ENCODE peak calls at places on chromosomes 4 and X, in five cellular contexts. K is GM04504, D is Right ventricle myocardium superior, I is AG08396, W is T-helper 17 cell. T is an unnamed sample.
A peak's percentile ranks its signal among the peaks of the same experiment; 100 is the strongest.

GRCh38 chr4:62490635-62491034 is 1290.5 kb downstream of the ADGRL3 start:
- DNase-seq in K (no peak), D (no peak), I (no peak), W (no peak), T (peak; percentile 3)

GRCh38 chr4:75248770-75249467 is 265.3 kb downstream of the RCHY1 start:
- DNase-seq in K (no peak), D (no peak), I (no peak), W (no peak), T (no peak)

GRCh38 chr4:67743194-67743593 is 11.0 kb downstream of the GNRHR start:
- DNase-seq in K (no peak), D (no peak), I (no peak), W (no peak), T (no peak)

GRCh38 chrX:11628399-11628798 is 37.3 kb downstream of the ARHGAP6 start:
- DNase-seq in K (no peak), D (no peak), I (no peak), W (no peak), T (no peak)

GRCh38 chr4:1851575-1852415 is 4.2 kb downstream of the LETM1 start:
- DNase-seq in K (no peak), D (peak; percentile 76), I (no peak), W (no peak), T (no peak)

GRCh38 chr4:75876218-75876617 is 26.0 kb downstream of the PPEF2 start:
- DNase-seq in K (no peak), D (no peak), I (no peak), W (no peak), T (no peak)

GRCh38 chr4:159204566-159204965 is 101.7 kb downstream of the RAPGEF2 start:
- DNase-seq in K (no peak), D (no peak), I (no peak), W (no peak), T (peak; percentile 19)

GRCh38 chr4:152485726-152486276 is 50.1 kb downstream of the FBXW7 start:
- DNase-seq in K (peak; percentile 28), D (no peak), I (peak; percentile 28), W (no peak), T (peak; percentile 93)

GRCh38 chr4:24330198-24330972 is 254.0 kb downstream of the DHX15 start:
- DNase-seq in K (no peak), D (no peak), I (no peak), W (no peak), T (no peak)

GRCh38 chr4:68744368-68744767 is 71.4 kb upstream of the UGT2B10 start:
- DNase-seq in K (no peak), D (no peak), I (no peak), W (no peak), T (no peak)

GRCh38 chr4:54484361-54484760 is 173.4 kb upstream of the KIT start:
- DNase-seq in K (no peak), D (no peak), I (no peak), W (no peak), T (no peak)

GRCh38 chr4:99144070-99144469 is at the start of gene ADH4:
- DNase-seq in K (no peak), D (no peak), I (no peak), W (no peak), T (peak; percentile 31)

GRCh38 chrX:69150294-69150960 is 14.8 kb downstream of the PJA1 start:
- DNase-seq in K (no peak), D (no peak), I (no peak), W (no peak), T (no peak)

GRCh38 chr4:52103314-52103713 is 52.2 kb downstream of the SPATA18 start:
- DNase-seq in K (no peak), D (no peak), I (no peak), W (no peak), T (peak; percentile 21)